ENCODE peak calls at places on chromosomes 12 and 14, in ten cellular contexts. One of them, this sample, is unnamed.

GRCh38 chr14:94421316-94421715 is 31.3 kb downstream of the SERPINA11 start:
- DNase-seq in foreskin keratinocyte: no peak
- DNase-seq in M059J: no peak
- DNase-seq in stimulated activated CD4-positive, alpha-beta T cell treated with anti-CD3 and anti-CD28 coated beads, Interleukin-15, amount 100 ng/mL, for 1 hour: no peak
- DNase-seq in lower lobe of right lung: no peak
- DNase-seq in activated T-cell treated with anti-CD3 and anti-CD28 coated beads, Interleukin-2, amount 50 U/mL, for 72 hours: no peak
- DNase-seq in activated naive CD4-positive, alpha-beta T cell treated with Interleukin-2 at 50 U/mL for 16 hours: no peak
- DNase-seq in NCI-H2171: no peak
- DNase-seq in NCI-H226: no peak
- DNase-seq in activated CD4-positive, alpha-beta T cell treated with anti-CD3 and anti-CD28 coated beads, Interleukin-2, amount 50 U/mL, for 4 hours: no peak
- DNase-seq in this sample: no peak

GRCh38 chr12:29316772-29317171 is 64.2 kb downstream of the ERGIC2 start:
- DNase-seq in foreskin keratinocyte: no peak
- DNase-seq in M059J: peak; percentile 90
- DNase-seq in stimulated activated CD4-positive, alpha-beta T cell treated with anti-CD3 and anti-CD28 coated beads, Interleukin-15, amount 100 ng/mL, for 1 hour: no peak
- DNase-seq in lower lobe of right lung: no peak
- DNase-seq in activated T-cell treated with anti-CD3 and anti-CD28 coated beads, Interleukin-2, amount 50 U/mL, for 72 hours: no peak
- DNase-seq in activated naive CD4-positive, alpha-beta T cell treated with Interleukin-2 at 50 U/mL for 16 hours: no peak
- DNase-seq in NCI-H2171: no peak
- DNase-seq in NCI-H226: peak; percentile 52
- DNase-seq in activated CD4-positive, alpha-beta T cell treated with anti-CD3 and anti-CD28 coated beads, Interleukin-2, amount 50 U/mL, for 4 hours: no peak
- DNase-seq in this sample: peak; percentile 23

GRCh38 chr14:79465651-79466050 is 745.7 kb downstream of the DIO2 start:
- DNase-seq in foreskin keratinocyte: no peak
- DNase-seq in M059J: no peak
- DNase-seq in stimulated activated CD4-positive, alpha-beta T cell treated with anti-CD3 and anti-CD28 coated beads, Interleukin-15, amount 100 ng/mL, for 1 hour: no peak
- DNase-seq in lower lobe of right lung: no peak
- DNase-seq in activated T-cell treated with anti-CD3 and anti-CD28 coated beads, Interleukin-2, amount 50 U/mL, for 72 hours: no peak
- DNase-seq in activated naive CD4-positive, alpha-beta T cell treated with Interleukin-2 at 50 U/mL for 16 hours: no peak
- DNase-seq in NCI-H2171: no peak
- DNase-seq in NCI-H226: no peak
- DNase-seq in activated CD4-positive, alpha-beta T cell treated with anti-CD3 and anti-CD28 coated beads, Interleukin-2, amount 50 U/mL, for 4 hours: no peak
- DNase-seq in this sample: no peak

GRCh38 chr14:32648434-32648833 is 290.2 kb upstream of the NPAS3 start:
- DNase-seq in foreskin keratinocyte: peak; percentile 20
- DNase-seq in M059J: peak; percentile 75
- DNase-seq in stimulated activated CD4-positive, alpha-beta T cell treated with anti-CD3 and anti-CD28 coated beads, Interleukin-15, amount 100 ng/mL, for 1 hour: no peak
- DNase-seq in lower lobe of right lung: no peak
- DNase-seq in activated T-cell treated with anti-CD3 and anti-CD28 coated beads, Interleukin-2, amount 50 U/mL, for 72 hours: no peak
- DNase-seq in activated naive CD4-positive, alpha-beta T cell treated with Interleukin-2 at 50 U/mL for 16 hours: no peak
- DNase-seq in NCI-H2171: no peak
- DNase-seq in NCI-H226: no peak
- DNase-seq in activated CD4-positive, alpha-beta T cell treated with anti-CD3 and anti-CD28 coated beads, Interleukin-2, amount 50 U/mL, for 4 hours: no peak
- DNase-seq in this sample: no peak

GRCh38 chr12:113246478-113247122 is 25.3 kb downstream of the TPCN1 start:
- DNase-seq in foreskin keratinocyte: no peak
- DNase-seq in M059J: no peak
- DNase-seq in stimulated activated CD4-positive, alpha-beta T cell treated with anti-CD3 and anti-CD28 coated beads, Interleukin-15, amount 100 ng/mL, for 1 hour: no peak
- DNase-seq in lower lobe of right lung: no peak
- DNase-seq in activated T-cell treated with anti-CD3 and anti-CD28 coated beads, Interleukin-2, amount 50 U/mL, for 72 hours: no peak
- DNase-seq in activated naive CD4-positive, alpha-beta T cell treated with Interleukin-2 at 50 U/mL for 16 hours: no peak
- DNase-seq in NCI-H2171: no peak
- DNase-seq in NCI-H226: no peak
- DNase-seq in activated CD4-positive, alpha-beta T cell treated with anti-CD3 and anti-CD28 coated beads, Interleukin-2, amount 50 U/mL, for 4 hours: no peak
- DNase-seq in this sample: peak; percentile 29

GRCh38 chr12:41424651-41425050 is 236.5 kb downstream of the PDZRN4 start:
- DNase-seq in foreskin keratinocyte: no peak
- DNase-seq in M059J: no peak
- DNase-seq in stimulated activated CD4-positive, alpha-beta T cell treated with anti-CD3 and anti-CD28 coated beads, Interleukin-15, amount 100 ng/mL, for 1 hour: no peak
- DNase-seq in lower lobe of right lung: no peak
- DNase-seq in activated T-cell treated with anti-CD3 and anti-CD28 coated beads, Interleukin-2, amount 50 U/mL, for 72 hours: no peak
- DNase-seq in activated naive CD4-positive, alpha-beta T cell treated with Interleukin-2 at 50 U/mL for 16 hours: no peak
- DNase-seq in NCI-H2171: no peak
- DNase-seq in NCI-H226: no peak
- DNase-seq in activated CD4-positive, alpha-beta T cell treated with anti-CD3 and anti-CD28 coated beads, Interleukin-2, amount 50 U/mL, for 4 hours: no peak
- DNase-seq in this sample: no peak

GRCh38 chr14:60222820-60223219 is 26.2 kb upstream of the PPM1A start:
- DNase-seq in foreskin keratinocyte: no peak
- DNase-seq in M059J: peak; percentile 43
- DNase-seq in stimulated activated CD4-positive, alpha-beta T cell treated with anti-CD3 and anti-CD28 coated beads, Interleukin-15, amount 100 ng/mL, for 1 hour: no peak
- DNase-seq in lower lobe of right lung: peak; percentile 65
- DNase-seq in activated T-cell treated with anti-CD3 and anti-CD28 coated beads, Interleukin-2, amount 50 U/mL, for 72 hours: no peak
- DNase-seq in activated naive CD4-positive, alpha-beta T cell treated with Interleukin-2 at 50 U/mL for 16 hours: no peak
- DNase-seq in NCI-H2171: no peak
- DNase-seq in NCI-H226: no peak
- DNase-seq in activated CD4-positive, alpha-beta T cell treated with anti-CD3 and anti-CD28 coated beads, Interleukin-2, amount 50 U/mL, for 4 hours: no peak
- DNase-seq in this sample: peak; percentile 53

GRCh38 chr14:69260979-69261605 is 1.1 kb downstream of the GALNT16 start:
- DNase-seq in foreskin keratinocyte: no peak
- DNase-seq in M059J: no peak
- DNase-seq in stimulated activated CD4-positive, alpha-beta T cell treated with anti-CD3 and anti-CD28 coated beads, Interleukin-15, amount 100 ng/mL, for 1 hour: peak; percentile 18
- DNase-seq in lower lobe of right lung: no peak
- DNase-seq in activated T-cell treated with anti-CD3 and anti-CD28 coated beads, Interleukin-2, amount 50 U/mL, for 72 hours: peak; percentile 75
- DNase-seq in activated naive CD4-positive, alpha-beta T cell treated with Interleukin-2 at 50 U/mL for 16 hours: peak; percentile 46
- DNase-seq in NCI-H2171: no peak
- DNase-seq in NCI-H226: no peak
- DNase-seq in activated CD4-positive, alpha-beta T cell treated with anti-CD3 and anti-CD28 coated beads, Interleukin-2, amount 50 U/mL, for 4 hours: peak; percentile 13
- DNase-seq in this sample: peak; percentile 92

GRCh38 chr14:100376751-100377171 is 53.6 kb downstream of the SLC25A47 start:
- DNase-seq in foreskin keratinocyte: peak; percentile 13
- DNase-seq in M059J: peak; percentile 30
- DNase-seq in stimulated activated CD4-positive, alpha-beta T cell treated with anti-CD3 and anti-CD28 coated beads, Interleukin-15, amount 100 ng/mL, for 1 hour: no peak
- DNase-seq in lower lobe of right lung: no peak
- DNase-seq in activated T-cell treated with anti-CD3 and anti-CD28 coated beads, Interleukin-2, amount 50 U/mL, for 72 hours: no peak
- DNase-seq in activated naive CD4-positive, alpha-beta T cell treated with Interleukin-2 at 50 U/mL for 16 hours: no peak
- DNase-seq in NCI-H2171: no peak
- DNase-seq in NCI-H226: peak; percentile 38
- DNase-seq in activated CD4-positive, alpha-beta T cell treated with anti-CD3 and anti-CD28 coated beads, Interleukin-2, amount 50 U/mL, for 4 hours: no peak
- DNase-seq in this sample: no peak

GRCh38 chr14:72552236-72552635 is 341.7 kb downstream of the DPF3 start:
- DNase-seq in foreskin keratinocyte: no peak
- DNase-seq in M059J: no peak
- DNase-seq in stimulated activated CD4-positive, alpha-beta T cell treated with anti-CD3 and anti-CD28 coated beads, Interleukin-15, amount 100 ng/mL, for 1 hour: no peak
- DNase-seq in lower lobe of right lung: no peak
- DNase-seq in activated T-cell treated with anti-CD3 and anti-CD28 coated beads, Interleukin-2, amount 50 U/mL, for 72 hours: no peak
- DNase-seq in activated naive CD4-positive, alpha-beta T cell treated with Interleukin-2 at 50 U/mL for 16 hours: no peak
- DNase-seq in NCI-H2171: no peak
- DNase-seq in NCI-H226: no peak
- DNase-seq in activated CD4-positive, alpha-beta T cell treated with anti-CD3 and anti-CD28 coated beads, Interleukin-2, amount 50 U/mL, for 4 hours: no peak
- DNase-seq in this sample: no peak

GRCh38 chr12:104576980-104577925 is 120.5 kb downstream of the CHST11 start:
- DNase-seq in foreskin keratinocyte: no peak
- DNase-seq in M059J: peak; percentile 77
- DNase-seq in stimulated activated CD4-positive, alpha-beta T cell treated with anti-CD3 and anti-CD28 coated beads, Interleukin-15, amount 100 ng/mL, for 1 hour: no peak
- DNase-seq in lower lobe of right lung: no peak
- DNase-seq in activated T-cell treated with anti-CD3 and anti-CD28 coated beads, Interleukin-2, amount 50 U/mL, for 72 hours: no peak
- DNase-seq in activated naive CD4-positive, alpha-beta T cell treated with Interleukin-2 at 50 U/mL for 16 hours: no peak
- DNase-seq in NCI-H2171: no peak
- DNase-seq in NCI-H226: no peak
- DNase-seq in activated CD4-positive, alpha-beta T cell treated with anti-CD3 and anti-CD28 coated beads, Interleukin-2, amount 50 U/mL, for 4 hours: no peak
- DNase-seq in this sample: no peak

GRCh38 chr14:38420045-38420444 is 164.2 kb upstream of the CLEC14A start:
- DNase-seq in foreskin keratinocyte: no peak
- DNase-seq in M059J: no peak
- DNase-seq in stimulated activated CD4-positive, alpha-beta T cell treated with anti-CD3 and anti-CD28 coated beads, Interleukin-15, amount 100 ng/mL, for 1 hour: no peak
- DNase-seq in lower lobe of right lung: no peak
- DNase-seq in activated T-cell treated with anti-CD3 and anti-CD28 coated beads, Interleukin-2, amount 50 U/mL, for 72 hours: no peak
- DNase-seq in activated naive CD4-positive, alpha-beta T cell treated with Interleukin-2 at 50 U/mL for 16 hours: no peak
- DNase-seq in NCI-H2171: no peak
- DNase-seq in NCI-H226: no peak
- DNase-seq in activated CD4-positive, alpha-beta T cell treated with anti-CD3 and anti-CD28 coated beads, Interleukin-2, amount 50 U/mL, for 4 hours: no peak
- DNase-seq in this sample: no peak

GRCh38 chr14:100607611-100607956 is 20.4 kb upstream of the BEGAIN start:
- DNase-seq in foreskin keratinocyte: no peak
- DNase-seq in M059J: no peak
- DNase-seq in stimulated activated CD4-positive, alpha-beta T cell treated with anti-CD3 and anti-CD28 coated beads, Interleukin-15, amount 100 ng/mL, for 1 hour: no peak
- DNase-seq in lower lobe of right lung: no peak
- DNase-seq in activated T-cell treated with anti-CD3 and anti-CD28 coated beads, Interleukin-2, amount 50 U/mL, for 72 hours: no peak
- DNase-seq in activated naive CD4-positive, alpha-beta T cell treated with Interleukin-2 at 50 U/mL for 16 hours: no peak
- DNase-seq in NCI-H2171: no peak
- DNase-seq in NCI-H226: no peak
- DNase-seq in activated CD4-positive, alpha-beta T cell treated with anti-CD3 and anti-CD28 coated beads, Interleukin-2, amount 50 U/mL, for 4 hours: no peak
- DNase-seq in this sample: no peak

GRCh38 chr12:16272222-16272621 is 5.3 kb downstream of the SLC15A5 start:
- DNase-seq in foreskin keratinocyte: no peak
- DNase-seq in M059J: no peak
- DNase-seq in stimulated activated CD4-positive, alpha-beta T cell treated with anti-CD3 and anti-CD28 coated beads, Interleukin-15, amount 100 ng/mL, for 1 hour: no peak
- DNase-seq in lower lobe of right lung: no peak
- DNase-seq in activated T-cell treated with anti-CD3 and anti-CD28 coated beads, Interleukin-2, amount 50 U/mL, for 72 hours: no peak
- DNase-seq in activated naive CD4-positive, alpha-beta T cell treated with Interleukin-2 at 50 U/mL for 16 hours: no peak
- DNase-seq in NCI-H2171: no peak
- DNase-seq in NCI-H226: no peak
- DNase-seq in activated CD4-positive, alpha-beta T cell treated with anti-CD3 and anti-CD28 coated beads, Interleukin-2, amount 50 U/mL, for 4 hours: no peak
- DNase-seq in this sample: no peak

GRCh38 chr14:102591372-102591943 is 991 bp upstream of the RCOR1 start:
- DNase-seq in foreskin keratinocyte: no peak
- DNase-seq in M059J: peak; percentile 7
- DNase-seq in stimulated activated CD4-positive, alpha-beta T cell treated with anti-CD3 and anti-CD28 coated beads, Interleukin-15, amount 100 ng/mL, for 1 hour: no peak
- DNase-seq in lower lobe of right lung: peak; percentile 58
- DNase-seq in activated T-cell treated with anti-CD3 and anti-CD28 coated beads, Interleukin-2, amount 50 U/mL, for 72 hours: no peak
- DNase-seq in activated naive CD4-positive, alpha-beta T cell treated with Interleukin-2 at 50 U/mL for 16 hours: peak; percentile 21
- DNase-seq in NCI-H2171: peak; percentile 23
- DNase-seq in NCI-H226: peak; percentile 26
- DNase-seq in activated CD4-positive, alpha-beta T cell treated with anti-CD3 and anti-CD28 coated beads, Interleukin-2, amount 50 U/mL, for 4 hours: no peak
- DNase-seq in this sample: no peak

GRCh38 chr12:122891661-122892525 is 4.0 kb downstream of the VPS37B start:
- DNase-seq in foreskin keratinocyte: peak; percentile 80
- DNase-seq in M059J: peak; percentile 95
- DNase-seq in stimulated activated CD4-positive, alpha-beta T cell treated with anti-CD3 and anti-CD28 coated beads, Interleukin-15, amount 100 ng/mL, for 1 hour: no peak
- DNase-seq in lower lobe of right lung: no peak
- DNase-seq in activated T-cell treated with anti-CD3 and anti-CD28 coated beads, Interleukin-2, amount 50 U/mL, for 72 hours: no peak
- DNase-seq in activated naive CD4-positive, alpha-beta T cell treated with Interleukin-2 at 50 U/mL for 16 hours: no peak
- DNase-seq in NCI-H2171: no peak
- DNase-seq in NCI-H226: peak; percentile 60
- DNase-seq in activated CD4-positive, alpha-beta T cell treated with anti-CD3 and anti-CD28 coated beads, Interleukin-2, amount 50 U/mL, for 4 hours: no peak
- DNase-seq in this sample: peak; percentile 53

GRCh38 chr14:101135796-101136742 is 232.5 kb upstream of the RTL1 start:
- DNase-seq in foreskin keratinocyte: no peak
- DNase-seq in M059J: no peak
- DNase-seq in stimulated activated CD4-positive, alpha-beta T cell treated with anti-CD3 and anti-CD28 coated beads, Interleukin-15, amount 100 ng/mL, for 1 hour: no peak
- DNase-seq in lower lobe of right lung: peak; percentile 42
- DNase-seq in activated T-cell treated with anti-CD3 and anti-CD28 coated beads, Interleukin-2, amount 50 U/mL, for 72 hours: no peak
- DNase-seq in activated naive CD4-positive, alpha-beta T cell treated with Interleukin-2 at 50 U/mL for 16 hours: no peak
- DNase-seq in NCI-H2171: no peak
- DNase-seq in NCI-H226: no peak
- DNase-seq in activated CD4-positive, alpha-beta T cell treated with anti-CD3 and anti-CD28 coated beads, Interleukin-2, amount 50 U/mL, for 4 hours: no peak
- DNase-seq in this sample: no peak

GRCh38 chr12:2813573-2814185 is 1.2 kb downstream of the ITFG2 start:
- DNase-seq in foreskin keratinocyte: no peak
- DNase-seq in M059J: peak; percentile 72
- DNase-seq in stimulated activated CD4-positive, alpha-beta T cell treated with anti-CD3 and anti-CD28 coated beads, Interleukin-15, amount 100 ng/mL, for 1 hour: no peak
- DNase-seq in lower lobe of right lung: no peak
- DNase-seq in activated T-cell treated with anti-CD3 and anti-CD28 coated beads, Interleukin-2, amount 50 U/mL, for 72 hours: peak; percentile 64
- DNase-seq in activated naive CD4-positive, alpha-beta T cell treated with Interleukin-2 at 50 U/mL for 16 hours: peak; percentile 43
- DNase-seq in NCI-H2171: peak; percentile 48
- DNase-seq in NCI-H226: peak; percentile 48
- DNase-seq in activated CD4-positive, alpha-beta T cell treated with anti-CD3 and anti-CD28 coated beads, Interleukin-2, amount 50 U/mL, for 4 hours: peak; percentile 31
- DNase-seq in this sample: peak; percentile 68

GRCh38 chr14:74979442-74980397 is 23.0 kb upstream of the EIF2B2 start:
- DNase-seq in foreskin keratinocyte: no peak
- DNase-seq in M059J: peak; percentile 93
- DNase-seq in stimulated activated CD4-positive, alpha-beta T cell treated with anti-CD3 and anti-CD28 coated beads, Interleukin-15, amount 100 ng/mL, for 1 hour: no peak
- DNase-seq in lower lobe of right lung: no peak
- DNase-seq in activated T-cell treated with anti-CD3 and anti-CD28 coated beads, Interleukin-2, amount 50 U/mL, for 72 hours: no peak
- DNase-seq in activated naive CD4-positive, alpha-beta T cell treated with Interleukin-2 at 50 U/mL for 16 hours: no peak
- DNase-seq in NCI-H2171: peak; percentile 97
- DNase-seq in NCI-H226: peak; percentile 96
- DNase-seq in activated CD4-positive, alpha-beta T cell treated with anti-CD3 and anti-CD28 coated beads, Interleukin-2, amount 50 U/mL, for 4 hours: no peak
- DNase-seq in this sample: peak; percentile 52

GRCh38 chr12:121626853-121627623 is 708 bp downstream of the ORAI1 start:
- DNase-seq in foreskin keratinocyte: peak; percentile 38
- DNase-seq in M059J: peak; percentile 70
- DNase-seq in stimulated activated CD4-positive, alpha-beta T cell treated with anti-CD3 and anti-CD28 coated beads, Interleukin-15, amount 100 ng/mL, for 1 hour: peak; percentile 75
- DNase-seq in lower lobe of right lung: peak; percentile 76
- DNase-seq in activated T-cell treated with anti-CD3 and anti-CD28 coated beads, Interleukin-2, amount 50 U/mL, for 72 hours: peak; percentile 82
- DNase-seq in activated naive CD4-positive, alpha-beta T cell treated with Interleukin-2 at 50 U/mL for 16 hours: peak; percentile 90
- DNase-seq in NCI-H2171: no peak
- DNase-seq in NCI-H226: peak; percentile 44
- DNase-seq in activated CD4-positive, alpha-beta T cell treated with anti-CD3 and anti-CD28 coated beads, Interleukin-2, amount 50 U/mL, for 4 hours: peak; percentile 90
- DNase-seq in this sample: peak; percentile 70

GRCh38 chr14:51460051-51460450 is 191.7 kb upstream of the FRMD6 start:
- DNase-seq in foreskin keratinocyte: no peak
- DNase-seq in M059J: no peak
- DNase-seq in stimulated activated CD4-positive, alpha-beta T cell treated with anti-CD3 and anti-CD28 coated beads, Interleukin-15, amount 100 ng/mL, for 1 hour: no peak
- DNase-seq in lower lobe of right lung: no peak
- DNase-seq in activated T-cell treated with anti-CD3 and anti-CD28 coated beads, Interleukin-2, amount 50 U/mL, for 72 hours: no peak
- DNase-seq in activated naive CD4-positive, alpha-beta T cell treated with Interleukin-2 at 50 U/mL for 16 hours: no peak
- DNase-seq in NCI-H2171: no peak
- DNase-seq in NCI-H226: no peak
- DNase-seq in activated CD4-positive, alpha-beta T cell treated with anti-CD3 and anti-CD28 coated beads, Interleukin-2, amount 50 U/mL, for 4 hours: no peak
- DNase-seq in this sample: no peak

GRCh38 chr12:54932691-54933090 is 51.9 kb downstream of the TESPA1 start:
- DNase-seq in foreskin keratinocyte: no peak
- DNase-seq in M059J: peak; percentile 17
- DNase-seq in stimulated activated CD4-positive, alpha-beta T cell treated with anti-CD3 and anti-CD28 coated beads, Interleukin-15, amount 100 ng/mL, for 1 hour: no peak
- DNase-seq in lower lobe of right lung: no peak
- DNase-seq in activated T-cell treated with anti-CD3 and anti-CD28 coated beads, Interleukin-2, amount 50 U/mL, for 72 hours: no peak
- DNase-seq in activated naive CD4-positive, alpha-beta T cell treated with Interleukin-2 at 50 U/mL for 16 hours: no peak
- DNase-seq in NCI-H2171: peak; percentile 12
- DNase-seq in NCI-H226: no peak
- DNase-seq in activated CD4-positive, alpha-beta T cell treated with anti-CD3 and anti-CD28 coated beads, Interleukin-2, amount 50 U/mL, for 4 hours: no peak
- DNase-seq in this sample: no peak

GRCh38 chr14:22502007-22502406 is 87.0 kb downstream of the DAD1 start:
- DNase-seq in foreskin keratinocyte: no peak
- DNase-seq in M059J: no peak
- DNase-seq in stimulated activated CD4-positive, alpha-beta T cell treated with anti-CD3 and anti-CD28 coated beads, Interleukin-15, amount 100 ng/mL, for 1 hour: no peak
- DNase-seq in lower lobe of right lung: no peak
- DNase-seq in activated T-cell treated with anti-CD3 and anti-CD28 coated beads, Interleukin-2, amount 50 U/mL, for 72 hours: no peak
- DNase-seq in activated naive CD4-positive, alpha-beta T cell treated with Interleukin-2 at 50 U/mL for 16 hours: no peak
- DNase-seq in NCI-H2171: no peak
- DNase-seq in NCI-H226: no peak
- DNase-seq in activated CD4-positive, alpha-beta T cell treated with anti-CD3 and anti-CD28 coated beads, Interleukin-2, amount 50 U/mL, for 4 hours: no peak
- DNase-seq in this sample: no peak

GRCh38 chr12:14635776-14636175 is 60.6 kb downstream of the GUCY2C start:
- DNase-seq in foreskin keratinocyte: no peak
- DNase-seq in M059J: no peak
- DNase-seq in stimulated activated CD4-positive, alpha-beta T cell treated with anti-CD3 and anti-CD28 coated beads, Interleukin-15, amount 100 ng/mL, for 1 hour: no peak
- DNase-seq in lower lobe of right lung: no peak
- DNase-seq in activated T-cell treated with anti-CD3 and anti-CD28 coated beads, Interleukin-2, amount 50 U/mL, for 72 hours: no peak
- DNase-seq in activated naive CD4-positive, alpha-beta T cell treated with Interleukin-2 at 50 U/mL for 16 hours: no peak
- DNase-seq in NCI-H2171: no peak
- DNase-seq in NCI-H226: no peak
- DNase-seq in activated CD4-positive, alpha-beta T cell treated with anti-CD3 and anti-CD28 coated beads, Interleukin-2, amount 50 U/mL, for 4 hours: no peak
- DNase-seq in this sample: no peak

GRCh38 chr12:64931321-64931720 is 106.9 kb downstream of the TBC1D30 start:
- DNase-seq in foreskin keratinocyte: no peak
- DNase-seq in M059J: no peak
- DNase-seq in stimulated activated CD4-positive, alpha-beta T cell treated with anti-CD3 and anti-CD28 coated beads, Interleukin-15, amount 100 ng/mL, for 1 hour: no peak
- DNase-seq in lower lobe of right lung: no peak
- DNase-seq in activated T-cell treated with anti-CD3 and anti-CD28 coated beads, Interleukin-2, amount 50 U/mL, for 72 hours: no peak
- DNase-seq in activated naive CD4-positive, alpha-beta T cell treated with Interleukin-2 at 50 U/mL for 16 hours: no peak
- DNase-seq in NCI-H2171: no peak
- DNase-seq in NCI-H226: no peak
- DNase-seq in activated CD4-positive, alpha-beta T cell treated with anti-CD3 and anti-CD28 coated beads, Interleukin-2, amount 50 U/mL, for 4 hours: no peak
- DNase-seq in this sample: no peak

GRCh38 chr14:85529803-85530574 is at the start of gene FLRT2:
- DNase-seq in foreskin keratinocyte: peak; percentile 69
- DNase-seq in M059J: no peak
- DNase-seq in stimulated activated CD4-positive, alpha-beta T cell treated with anti-CD3 and anti-CD28 coated beads, Interleukin-15, amount 100 ng/mL, for 1 hour: no peak
- DNase-seq in lower lobe of right lung: peak; percentile 57
- DNase-seq in activated T-cell treated with anti-CD3 and anti-CD28 coated beads, Interleukin-2, amount 50 U/mL, for 72 hours: no peak
- DNase-seq in activated naive CD4-positive, alpha-beta T cell treated with Interleukin-2 at 50 U/mL for 16 hours: no peak
- DNase-seq in NCI-H2171: no peak
- DNase-seq in NCI-H226: peak; percentile 78
- DNase-seq in activated CD4-positive, alpha-beta T cell treated with anti-CD3 and anti-CD28 coated beads, Interleukin-2, amount 50 U/mL, for 4 hours: no peak
- DNase-seq in this sample: peak; percentile 41

GRCh38 chr14:69708586-69709169 is 58.3 kb upstream of the SRSF5 start:
- DNase-seq in foreskin keratinocyte: no peak
- DNase-seq in M059J: no peak
- DNase-seq in stimulated activated CD4-positive, alpha-beta T cell treated with anti-CD3 and anti-CD28 coated beads, Interleukin-15, amount 100 ng/mL, for 1 hour: no peak
- DNase-seq in lower lobe of right lung: no peak
- DNase-seq in activated T-cell treated with anti-CD3 and anti-CD28 coated beads, Interleukin-2, amount 50 U/mL, for 72 hours: peak; percentile 47
- DNase-seq in activated naive CD4-positive, alpha-beta T cell treated with Interleukin-2 at 50 U/mL for 16 hours: peak; percentile 42
- DNase-seq in NCI-H2171: peak; percentile 23
- DNase-seq in NCI-H226: no peak
- DNase-seq in activated CD4-positive, alpha-beta T cell treated with anti-CD3 and anti-CD28 coated beads, Interleukin-2, amount 50 U/mL, for 4 hours: peak; percentile 33
- DNase-seq in this sample: no peak

GRCh38 chr12:6336859-6337744 is 4.8 kb downstream of the TNFRSF1A start:
- DNase-seq in foreskin keratinocyte: no peak
- DNase-seq in M059J: peak; percentile 54
- DNase-seq in stimulated activated CD4-positive, alpha-beta T cell treated with anti-CD3 and anti-CD28 coated beads, Interleukin-15, amount 100 ng/mL, for 1 hour: no peak
- DNase-seq in lower lobe of right lung: no peak
- DNase-seq in activated T-cell treated with anti-CD3 and anti-CD28 coated beads, Interleukin-2, amount 50 U/mL, for 72 hours: peak; percentile 43
- DNase-seq in activated naive CD4-positive, alpha-beta T cell treated with Interleukin-2 at 50 U/mL for 16 hours: peak; percentile 51
- DNase-seq in NCI-H2171: no peak
- DNase-seq in NCI-H226: no peak
- DNase-seq in activated CD4-positive, alpha-beta T cell treated with anti-CD3 and anti-CD28 coated beads, Interleukin-2, amount 50 U/mL, for 4 hours: peak; percentile 20
- DNase-seq in this sample: no peak